ENCODE peak calls at places on chromosomes 16 and 17, in six cellular contexts. F is ovary; V is ascending aorta; J is astrocyte of the cerebellum; B is H7; H is CD4-positive, alpha-beta memory T cell. L is an unnamed sample.

GRCh38 chr16:8861563-8862308 is 7.1 kb downstream of the CARHSP1 start:
- DNase-seq in F (peak), V (no peak), J (no peak), B (peak), H (no peak), L (no peak)

GRCh38 chr17:5592382-5592781 is 8.1 kb upstream of the NLRP1 start:
- DNase-seq in F (no peak), V (no peak), J (peak), B (no peak), H (no peak), L (no peak)

GRCh38 chr16:865026-865425 is 64.5 kb upstream of the GNG13 start:
- DNase-seq in F (no peak), V (no peak), J (no peak), B (no peak), H (no peak), L (no peak)

GRCh38 chr16:1929105-1929504 is 10.9 kb upstream of the HS3ST6 start:
- DNase-seq in F (no peak), V (no peak), J (no peak), B (peak), H (peak), L (no peak)

GRCh38 chr16:31393056-31393455 is at the start of gene ITGAD:
- DNase-seq in F (no peak), V (no peak), J (no peak), B (no peak), H (no peak), L (no peak)

GRCh38 chr17:38719943-38720641 is 10.0 kb upstream of the CISD3 start:
- DNase-seq in F (no peak), V (no peak), J (no peak), B (peak), H (no peak), L (no peak)

GRCh38 chr17:60304502-60304901 is 87.4 kb downstream of the USP32 start:
- DNase-seq in F (no peak), V (no peak), J (no peak), B (no peak), H (no peak), L (no peak)

GRCh38 chr17:17535957-17536356 is 39.8 kb upstream of the RASD1 start:
- DNase-seq in F (no peak), V (peak), J (peak), B (no peak), H (no peak), L (no peak)

GRCh38 chr17:60091908-60092331 is 13.2 kb upstream of the HEATR6 start:
- DNase-seq in F (no peak), V (no peak), J (peak), B (no peak), H (no peak), L (no peak)

GRCh38 chr16:24668481-24669001 is 60.9 kb upstream of the TNRC6A start:
- DNase-seq in F (no peak), V (peak), J (peak), B (no peak), H (no peak), L (no peak)

GRCh38 chr17:78185981-78186688 is 717 bp downstream of the TK1 start:
- DNase-seq in F (peak), V (no peak), J (no peak), B (no peak), H (no peak), L (no peak)

GRCh38 chr16:47467501-47467900 is 6.4 kb downstream of the PHKB start:
- DNase-seq in F (no peak), V (no peak), J (no peak), B (no peak), H (no peak), L (no peak)

GRCh38 chr17:77369544-77369971 is 228.8 kb downstream of the SEC14L1 start:
- DNase-seq in F (peak), V (no peak), J (no peak), B (peak), H (no peak), L (no peak)

GRCh38 chr16:57739756-57740422 is 4.3 kb downstream of the KATNB1 start:
- DNase-seq in F (peak), V (no peak), J (no peak), B (peak), H (no peak), L (no peak)

GRCh38 chr16:27313422-27314160 is at the start of gene IL4R:
- DNase-seq in F (peak), V (peak), J (peak), B (peak), H (peak), L (peak)

GRCh38 chr16:27315333-27316037 is 1.7 kb downstream of the IL4R start:
- DNase-seq in F (no peak), V (peak), J (no peak), B (peak), H (peak), L (peak)

GRCh38 chr16:27316038-27316680 is 2.4 kb downstream of the IL4R start:
- DNase-seq in F (no peak), V (no peak), J (no peak), B (no peak), H (no peak), L (no peak)

GRCh38 chr16:27314161-27314723 is 468 bp downstream of the IL4R start:
- DNase-seq in F (peak), V (peak), J (peak), B (no peak), H (peak), L (peak)

GRCh38 chr16:27314986-27315332 is 1.2 kb downstream of the IL4R start:
- DNase-seq in F (no peak), V (no peak), J (no peak), B (no peak), H (no peak), L (no peak)
- H3K4me3 ChIP-seq in F (peak), V (peak), J (peak), B (no peak), H (peak), L (peak)

DNA sequence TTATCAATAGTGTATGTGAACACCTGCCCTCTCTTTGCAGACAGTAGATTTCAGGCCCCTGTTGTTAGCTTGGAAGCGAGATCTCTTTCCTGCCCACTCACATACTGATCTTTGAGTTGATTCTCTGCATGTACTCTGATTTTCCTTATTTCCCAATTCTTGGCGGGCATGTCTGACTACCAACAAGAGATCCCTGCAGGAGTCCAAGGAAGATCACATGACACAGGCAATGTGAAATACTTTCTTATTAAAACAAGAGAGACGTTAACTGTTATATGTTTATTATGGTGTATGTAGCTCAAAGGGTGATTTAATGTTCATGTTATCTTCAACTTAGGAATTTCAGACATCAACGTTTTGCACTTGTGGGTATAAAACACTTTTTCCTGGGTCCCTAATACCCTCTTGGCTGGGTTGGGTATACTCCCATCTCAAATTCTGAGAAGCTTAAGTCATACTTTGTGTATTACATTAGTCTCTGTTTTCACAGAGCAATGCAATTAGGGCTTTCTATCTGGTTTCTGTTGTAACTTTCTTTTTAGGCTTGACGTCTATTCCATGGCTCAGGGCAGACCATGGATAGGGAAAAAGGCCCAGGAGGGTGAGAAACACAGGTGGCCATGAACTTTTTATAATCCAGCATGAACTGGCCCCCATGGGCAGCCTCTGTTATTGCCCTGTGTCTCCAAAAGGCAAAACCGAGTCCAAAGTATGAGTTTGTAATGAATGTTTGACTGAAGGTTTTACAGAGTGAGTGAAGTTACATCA is 32.2 kb downstream of the HSD17B2 start:
- DNase-seq in F (no peak), V (no peak), J (no peak), B (no peak), H (no peak), L (no peak)
- H3K4me3 ChIP-seq in F (no peak), V (no peak), J (no peak), B (no peak), H (no peak), L (no peak)

GRCh38 chr17:63973247-63973646 is 529 bp upstream of the SCN4A start:
- DNase-seq in F (no peak), V (no peak), J (no peak), B (no peak), H (no peak), L (no peak)
- H3K4me3 ChIP-seq in F (no peak), V (no peak), J (no peak), B (no peak), H (no peak), L (no peak)

GRCh38 chr17:50272711-50273653 is 1.3 kb upstream of the TMEM92 start:
- DNase-seq in F (peak), V (no peak), J (no peak), B (peak), H (no peak), L (peak)

GRCh38 chr17:50274945-50275221 is 617 bp downstream of the TMEM92 start:
- DNase-seq in F (no peak), V (no peak), J (no peak), B (peak), H (no peak), L (no peak)

GRCh38 chr17:50274142-50274944 is at the start of gene TMEM92:
- DNase-seq in F (no peak), V (no peak), J (no peak), B (peak), H (no peak), L (no peak)

GRCh38 chr17:50272246-50272645 is 2.0 kb upstream of the TMEM92 start:
- DNase-seq in F (no peak), V (no peak), J (no peak), B (peak), H (no peak), L (no peak)

GRCh38 chr17:50273654-50274040 is 619 bp upstream of the TMEM92 start:
- DNase-seq in F (no peak), V (no peak), J (no peak), B (no peak), H (no peak), L (no peak)
- H3K4me3 ChIP-seq in F (no peak), V (peak), J (peak), B (peak), H (no peak), L (no peak)

GRCh38 chr17:58210922-58211321 is 8.1 kb downstream of the MKS1 start:
- DNase-seq in F (no peak), V (no peak), J (no peak), B (peak), H (no peak), L (no peak)

GRCh38 chr17:58207451-58207850 is 11.6 kb downstream of the MKS1 start:
- DNase-seq in F (no peak), V (no peak), J (no peak), B (no peak), H (no peak), L (no peak)

GRCh38 chr17:58204796-58205195 is 12.3 kb downstream of the EPX start:
- DNase-seq in F (no peak), V (no peak), J (no peak), B (no peak), H (no peak), L (no peak)

GRCh38 chr17:58205936-58206335 is 13.1 kb downstream of the MKS1 start:
- DNase-seq in F (no peak), V (no peak), J (no peak), B (peak), H (no peak), L (no peak)

DNA sequence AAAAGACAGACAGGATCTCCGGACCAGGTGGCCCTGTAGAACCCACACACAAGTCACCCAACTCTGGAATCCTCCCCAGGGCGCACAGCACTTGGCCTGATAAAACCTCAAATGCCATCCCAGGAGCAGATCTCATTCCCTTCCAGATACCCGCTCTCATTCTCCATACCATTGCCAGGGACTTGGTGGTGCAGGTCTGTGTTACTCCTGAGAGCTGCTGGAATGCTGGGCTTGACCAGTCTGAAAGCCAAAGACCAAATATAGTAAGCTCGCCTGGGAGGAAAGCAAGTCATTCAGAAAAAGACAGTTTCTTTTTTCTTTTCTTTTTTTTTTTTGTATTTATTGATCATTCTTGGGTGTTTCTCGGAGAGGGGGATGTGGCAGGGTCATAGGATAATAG is 10.7 kb downstream of the MKS1 start:
- DNase-seq in F (no peak), V (no peak), J (no peak), B (no peak), H (no peak), L (no peak)
- H3K4me3 ChIP-seq in F (no peak), V (no peak), J (no peak), B (no peak), H (no peak), L (no peak)

DNA sequence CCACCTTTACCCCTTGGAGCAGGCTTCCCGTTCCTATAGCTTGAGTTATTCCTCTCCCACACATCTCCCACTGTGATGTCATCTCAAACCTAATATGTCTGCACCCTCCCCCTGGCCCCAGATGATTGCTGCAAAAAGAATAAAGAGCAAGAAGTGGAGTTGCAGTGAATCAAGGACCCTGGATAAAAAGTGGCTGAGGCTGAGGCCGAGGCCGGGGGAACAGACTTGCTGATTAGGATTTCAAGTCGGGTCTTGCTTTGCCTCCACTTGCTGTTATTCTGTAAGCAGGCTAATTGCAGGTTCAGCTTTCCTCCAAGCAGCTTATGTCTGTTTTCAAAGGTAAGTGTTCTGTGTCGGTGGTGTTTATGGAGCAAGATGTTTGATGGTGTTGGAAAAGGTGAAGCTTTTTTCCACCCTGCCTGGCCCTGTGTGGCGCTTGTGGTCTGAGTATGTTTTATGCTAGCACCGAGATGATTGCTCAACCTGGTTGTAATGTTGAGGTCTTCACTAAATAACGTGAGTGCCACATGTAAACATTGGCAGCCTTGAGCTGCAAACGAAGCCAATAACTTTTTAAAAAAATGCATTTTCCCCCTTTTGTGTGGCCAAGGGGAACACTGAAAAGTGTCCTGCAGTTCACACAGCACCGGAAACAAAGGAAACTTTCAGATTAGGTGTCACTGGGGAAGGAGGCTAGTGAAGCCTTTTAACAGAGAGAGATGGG is 15.4 kb downstream of the HS3ST3B1 start:
- DNase-seq in F (no peak), V (no peak), J (no peak), B (no peak), H (no peak), L (no peak)
- H3K4me3 ChIP-seq in F (no peak), V (no peak), J (no peak), B (no peak), H (no peak), L (no peak)

GRCh38 chr16:84613408-84614071 is 4.3 kb downstream of the COTL1 start:
- DNase-seq in F (no peak), V (no peak), J (no peak), B (no peak), H (no peak), L (no peak)
- H3K4me3 ChIP-seq in F (no peak), V (no peak), J (no peak), B (no peak), H (peak), L (no peak)

DNA sequence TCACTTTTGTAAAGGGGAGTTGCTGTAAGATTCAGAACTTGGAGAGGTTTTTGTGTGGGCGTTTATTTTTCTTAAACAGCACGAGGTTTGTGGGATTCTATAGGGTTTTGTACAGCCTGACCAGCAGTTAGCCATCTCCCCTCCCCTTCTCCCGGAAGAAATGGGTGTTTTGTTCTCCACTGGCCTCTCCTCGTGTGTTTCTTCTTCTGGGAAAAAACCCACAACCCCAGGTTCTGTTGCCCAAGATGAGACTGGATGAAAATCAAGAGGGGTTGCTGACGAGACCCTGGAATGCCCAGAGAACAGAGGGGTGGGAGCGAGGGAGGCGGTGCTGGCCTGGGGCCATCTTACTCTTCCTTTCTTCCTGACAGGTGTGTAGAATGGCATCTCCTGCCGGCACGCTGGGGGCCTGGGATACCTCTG is 186.1 kb downstream of the MSI2 start:
- DNase-seq in F (no peak), V (no peak), J (no peak), B (peak), H (no peak), L (no peak)
- H3K4me3 ChIP-seq in F (no peak), V (no peak), J (no peak), B (no peak), H (no peak), L (no peak)

DNA sequence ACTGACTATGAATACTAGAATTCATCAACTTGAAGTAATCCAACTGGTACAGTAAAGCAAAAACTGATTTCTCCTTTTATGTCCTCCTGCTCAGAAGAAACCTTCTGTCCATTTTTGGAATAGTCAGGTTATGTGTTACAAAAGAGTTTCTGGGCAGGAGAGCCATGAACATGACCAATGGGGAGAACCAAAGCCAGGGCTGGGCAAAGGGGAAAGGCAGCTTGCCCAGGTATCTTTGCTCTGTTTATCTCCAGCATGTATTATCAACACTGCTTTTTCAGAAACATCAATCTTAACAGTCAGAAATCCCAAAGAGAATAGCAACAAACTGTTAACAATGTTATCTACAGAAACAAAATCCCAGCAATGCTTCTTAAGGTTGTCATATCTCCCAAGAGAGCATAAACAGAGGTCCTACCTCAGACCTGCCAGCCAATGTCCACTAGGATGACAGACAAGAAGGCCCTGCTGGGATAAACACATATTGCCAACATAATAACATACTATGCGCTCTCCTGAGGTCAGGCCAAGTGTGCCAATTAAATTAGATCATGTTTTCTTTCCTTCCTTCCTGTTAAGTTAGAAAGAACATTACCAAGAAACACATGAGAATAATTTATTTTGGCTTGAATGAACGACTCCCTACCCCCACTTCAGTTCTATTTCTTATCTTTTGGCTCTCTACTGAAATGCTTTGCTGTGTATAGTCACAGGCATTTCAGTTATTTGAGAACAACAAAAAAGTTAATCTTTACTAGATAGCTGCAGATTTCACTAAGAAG is 28.0 kb downstream of the BLMH start:
- DNase-seq in F (no peak), V (peak), J (no peak), B (no peak), H (no peak), L (no peak)
- H3K4me3 ChIP-seq in F (no peak), V (peak), J (no peak), B (no peak), H (no peak), L (no peak)

GRCh38 chr17:29138184-29138955 is 41.8 kb downstream of the MYO18A start:
- DNase-seq in F (no peak), V (no peak), J (no peak), B (no peak), H (peak), L (peak)
- H3K4me3 ChIP-seq in F (no peak), V (peak), J (no peak), B (no peak), H (peak), L (peak)

L was measured in effector memory CD4-positive, alpha-beta T cell.